ENCODE peak calls at places on chromosomes 3 and 15, in ten cellular contexts. J, Y, M, E, U, Q, W, R, S and G are unnamed samples.

GRCh38 chr3:100264242-100264641 is 3.5 kb downstream of the TBC1D23 start:
- DNase-seq in R (no peak), W (no peak), U (no peak), Q (no peak), M (peak), Y (no peak), S (no peak), E (no peak), J (no peak), G (no peak)

GRCh38 chr3:129695203-129695602 is 88.7 kb upstream of the PLXND1 start:
- DNase-seq in Y (no peak), M (peak), U (no peak), Q (no peak), W (no peak), E (no peak), S (no peak), R (no peak), J (peak), G (no peak)

GRCh38 chr3:22777834-22778233 is 425.3 kb upstream of the UBE2E2 start:
- DNase-seq in J (no peak), M (no peak), Y (no peak), U (no peak), W (no peak), R (no peak), S (no peak), Q (no peak), E (no peak), G (no peak)

GRCh38 chr15:71237456-71238188 is 122.4 kb downstream of the THSD4 start:
- DNase-seq in M (peak), Y (peak), U (no peak), R (peak), Q (peak), S (peak), J (no peak), W (no peak), E (no peak), G (peak)

GRCh38 chr3:122969585-122970453 is 57.7 kb downstream of the SEMA5B start:
- DNase-seq in Y (no peak), R (no peak), W (no peak), Q (no peak), J (peak), M (peak), E (no peak), U (no peak), S (peak), G (no peak)

GRCh38 chr3:190345878-190346277 is 23.6 kb upstream of the CLDN1 start:
- DNase-seq in M (no peak), U (no peak), W (no peak), J (no peak), R (no peak), S (peak), Q (no peak), E (no peak), Y (no peak), G (peak)

GRCh38 chr3:15983232-15983631 is 185.5 kb upstream of the ANKRD28 start:
- DNase-seq in J (no peak), Y (no peak), E (no peak), R (no peak), W (no peak), U (no peak), S (peak), M (peak), Q (no peak), G (peak)

GRCh38 chr3:40313975-40314860 is 4.7 kb downstream of the EIF1B start:
- DNase-seq in Q (no peak), W (no peak), Y (no peak), S (no peak), J (peak), M (no peak), E (no peak), R (no peak), U (no peak), G (no peak)

GRCh38 chr3:14289590-14290453 is 111.2 kb downstream of the LSM3 start:
- DNase-seq in S (peak), Q (peak), Y (no peak), U (no peak), R (peak), M (peak), E (no peak), W (no peak), J (no peak), G (peak)

GRCh38 chr3:44685128-44685800 is 27.2 kb upstream of the ZNF502 start:
- DNase-seq in R (no peak), Q (no peak), W (peak), S (peak), E (peak), U (peak), J (peak), Y (peak), M (peak), G (no peak)